ENCODE peak calls at places on chromosomes 2 and 18, in six cellular contexts. R, P, F, O, A and D are unnamed samples.
A peak's percentile ranks its signal among the peaks of the same experiment; 100 is the strongest.

GRCh38 chr2:30282721-30283120 is 51.4 kb downstream of the LBH start:
- DNase-seq in A (no peak), R (no peak), O (no peak), P (no peak), F (no peak), D (no peak)

GRCh38 chr18:10718809-10719208 is 193.0 kb downstream of the NAPG start:
- DNase-seq in P (no peak), F (no peak), A (no peak), O (no peak), R (no peak), D (no peak)

GRCh38 chr18:59921384-59921891 is 21.6 kb downstream of the PMAIP1 start:
- DNase-seq in F (no peak), P (no peak), A (no peak), R (peak; percentile 90), O (no peak), D (peak; percentile 79)

GRCh38 chr2:191386938-191387536 is 141.8 kb downstream of the MYO1B start:
- DNase-seq in O (no peak), A (no peak), F (no peak), R (no peak), P (peak; percentile 71), D (peak; percentile 75)

GRCh38 chr2:234981197-234982095 is 29.6 kb downstream of the SH3BP4 start:
- DNase-seq in P (peak; percentile 99), F (no peak), A (no peak), R (no peak), O (no peak), D (peak; percentile 100)

GRCh38 chr18:23992119-23992940 is 22.2 kb upstream of the TTC39C start:
- DNase-seq in F (peak; percentile 66), A (peak; percentile 18), O (no peak), P (no peak), R (no peak), D (peak; percentile 33)

GRCh38 chr18:44602380-44602779 is 78.3 kb upstream of the SETBP1 start:
- DNase-seq in R (no peak), P (no peak), A (no peak), F (no peak), O (no peak), D (peak; percentile 79)

GRCh38 chr2:10462178-10463083 is 14.3 kb upstream of the ODC1 start:
- DNase-seq in P (no peak), O (no peak), A (no peak), R (no peak), F (no peak), D (no peak)

GRCh38 chr18:62435435-62436031 is 87.3 kb upstream of the ZCCHC2 start:
- DNase-seq in A (no peak), F (peak; percentile 27), O (no peak), P (no peak), R (no peak), D (no peak)

GRCh38 chr2:83364264-83364663 is 1094.8 kb downstream of the SUCLG1 start:
- DNase-seq in R (no peak), O (no peak), P (peak; percentile 83), F (no peak), A (no peak), D (no peak)

GRCh38 chr18:8084160-8084559 is 517.0 kb downstream of the PTPRM start:
- DNase-seq in F (peak; percentile 84), A (peak; percentile 1), R (peak; percentile 41), O (no peak), P (peak; percentile 65), D (peak; percentile 41)

GRCh38 chr18:5891361-5892215 is 3.7 kb downstream of the TMEM200C start:
- DNase-seq in O (no peak), P (no peak), A (no peak), F (no peak), R (no peak), D (no peak)

GRCh38 chr2:204321910-204322765 is 223.1 kb upstream of the PARD3B start:
- DNase-seq in A (no peak), O (no peak), P (peak; percentile 84), F (no peak), R (no peak), D (peak; percentile 49)

GRCh38 chr2:117785740-117786139 is 28.8 kb upstream of the DDX18 start:
- DNase-seq in A (no peak), P (peak; percentile 43), R (peak; percentile 68), F (peak; percentile 66), O (no peak), D (peak; percentile 44)

GRCh38 chr18:12011962-12012549 is 30.7 kb downstream of the IMPA2 start:
- DNase-seq in F (no peak), O (no peak), R (no peak), P (no peak), A (no peak), D (no peak)

GRCh38 chr2:14632133-14632936 is at the start of gene LRATD1:
- DNase-seq in R (no peak), P (no peak), A (peak; percentile 86), O (no peak), F (peak; percentile 74), D (peak; percentile 68)

GRCh38 chr2:202249521-202249850 is 11.1 kb upstream of the SUMO1 start:
- DNase-seq in O (no peak), P (peak; percentile 66), R (no peak), F (no peak), A (peak; percentile 43), D (peak; percentile 58)

GRCh38 chr2:25418944-25419677 is 77.4 kb upstream of the DNMT3A start:
- DNase-seq in A (no peak), P (no peak), O (no peak), F (no peak), R (no peak), D (no peak)

GRCh38 chr2:68710336-68710735 is 24.3 kb upstream of the ARHGAP25 start:
- DNase-seq in A (no peak), R (no peak), F (no peak), P (no peak), O (no peak), D (no peak)

GRCh38 chr2:219731173-219731572 is 103.7 kb downstream of the SLC4A3 start:
- DNase-seq in A (no peak), F (no peak), P (no peak), R (no peak), O (no peak), D (no peak)

GRCh38 chr2:10039658-10040410 is 3.5 kb upstream of the KLF11 start:
- DNase-seq in R (no peak), F (no peak), O (no peak), P (no peak), A (peak; percentile 18), D (peak; percentile 26)

GRCh38 chr2:128489580-128490273 is 171.1 kb upstream of the HS6ST1 start:
- DNase-seq in F (no peak), O (no peak), R (peak; percentile 86), P (no peak), A (no peak), D (no peak)

GRCh38 chr2:55891671-55892071 is 31.9 kb downstream of the EFEMP1 start:
- DNase-seq in F (peak; percentile 15), R (no peak), A (no peak), P (no peak), O (no peak), D (no peak)